ENCODE peak calls at places on chromosomes 5 and 9, in four cellular contexts. D, K, Y and R are unnamed samples.

GRCh38 chr5:159449925-159450324 is 119.6 kb upstream of the IL12B start:
- DNase-seq in D (peak), K (peak), Y (no peak), R (no peak)

GRCh38 chr5:170297589-170298462 is at the start of gene LCP2:
- DNase-seq in D (no peak), K (no peak), Y (no peak), R (no peak)

GRCh38 chr9:132752877-132753592 is 82.8 kb downstream of the GTF3C4 start:
- DNase-seq in D (no peak), K (no peak), Y (no peak), R (no peak)

GRCh38 chr5:142537938-142538337 is 148.0 kb downstream of the FGF1 start:
- DNase-seq in D (no peak), K (no peak), Y (no peak), R (no peak)

GRCh38 chr9:87276851-87277251 is 220.8 kb upstream of the DAPK1 start:
- DNase-seq in D (no peak), K (no peak), Y (no peak), R (no peak)

GRCh38 chr5:130692766-130693165 is 472.3 kb downstream of the HINT1 start:
- DNase-seq in D (no peak), K (no peak), Y (no peak), R (no peak)

GRCh38 chr9:19156805-19157204 is 29.5 kb upstream of the PLIN2 start:
- DNase-seq in D (no peak), K (no peak), Y (no peak), R (no peak)

GRCh38 chr5:122723606-122724352 is 51.1 kb upstream of the SNX2 start:
- DNase-seq in D (no peak), K (no peak), Y (no peak), R (no peak)

GRCh38 chr5:72246954-72247442 is 73.0 kb downstream of the MRPS27 start:
- DNase-seq in D (no peak), K (no peak), Y (no peak), R (no peak)
- H3K27ac ChIP-seq in D (peak), K (peak), Y (no peak), R (no peak)

GRCh38 chr9:137409515-137409914 is 13.4 kb downstream of the EXD3 start:
- DNase-seq in D (no peak), K (no peak), Y (no peak), R (no peak)
- H3K27ac ChIP-seq in D (peak), K (no peak), Y (no peak), R (no peak)

GRCh38 chr9:33465096-33465495 is 8.6 kb downstream of the NOL6 start:
- DNase-seq in D (no peak), K (no peak), Y (peak), R (no peak)
- H3K27ac ChIP-seq in D (no peak), K (no peak), Y (no peak), R (no peak)

GRCh38 chr9:128457207-128457606 is 1.4 kb downstream of the ODF2 start:
- DNase-seq in D (no peak), K (no peak), Y (no peak), R (no peak)

GRCh38 chr9:128455849-128456612 is at the start of gene ODF2:
- DNase-seq in D (peak), K (peak), Y (peak), R (peak)

GRCh38 chr9:128459011-128459410 is 3.2 kb downstream of the ODF2 start:
- DNase-seq in D (no peak), K (no peak), Y (no peak), R (no peak)

GRCh38 chr9:128454991-128455390 is 815 bp upstream of the ODF2 start:
- DNase-seq in D (no peak), K (no peak), Y (no peak), R (no peak)

DNA sequence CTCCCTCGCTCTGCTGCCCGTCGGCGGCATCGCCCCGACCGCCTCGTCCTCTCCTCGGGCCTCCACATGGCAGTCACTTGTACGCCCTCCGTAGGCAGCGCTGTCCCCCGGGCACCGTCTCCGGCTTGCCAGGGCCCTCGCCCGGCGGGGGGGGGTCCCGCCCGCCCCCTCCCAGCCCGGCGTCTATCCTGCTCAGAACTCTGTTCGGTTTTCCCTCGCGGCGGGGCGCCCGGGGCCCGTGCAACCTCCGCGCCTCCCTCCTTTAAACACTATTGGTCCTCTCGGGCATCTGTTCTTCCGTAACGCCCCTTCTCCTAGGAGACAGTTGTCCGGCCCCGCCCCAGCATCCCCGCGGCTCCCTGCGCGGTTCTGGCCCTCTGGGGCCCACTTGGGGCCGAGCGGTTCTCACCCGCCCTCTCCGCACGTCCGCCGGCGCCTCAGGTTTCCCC is 831 bp downstream of the ODF2 start:
- DNase-seq in D (peak), K (peak), Y (peak), R (peak)
- H3K27ac ChIP-seq in D (peak), K (no peak), Y (peak), R (peak)

GRCh38 chr5:73637565-73637964 is 11.6 kb downstream of the ARHGEF28 start:
- DNase-seq in D (no peak), K (no peak), Y (no peak), R (no peak)
- H3K27ac ChIP-seq in D (peak), K (peak), Y (no peak), R (no peak)

GRCh38 chr9:116395409-116396037 is 241.9 kb downstream of the PAPPA start:
- DNase-seq in D (no peak), K (no peak), Y (no peak), R (no peak)
- H3K27ac ChIP-seq in D (peak), K (no peak), Y (no peak), R (no peak)

GRCh38 chr9:133939845-133940244 is 52.3 kb downstream of the VAV2 start:
- DNase-seq in D (no peak), K (no peak), Y (peak), R (no peak)
- H3K27ac ChIP-seq in D (no peak), K (no peak), Y (no peak), R (no peak)